ENCODE peak calls at places on chromosomes 12 and 14, in nine cellular contexts. R is AG10803, S is stomach, X is Peyer's patch, M is adrenal gland, A is Karpas-422, W is cardiac muscle cell, U is GM23248, V is ovary. H is an unnamed sample.

GRCh38 chr12:65494537-65494936 is 216.1 kb downstream of the MSRB3 start:
- DNase-seq in A (no peak), S (no peak), U (no peak), V (no peak), M (no peak), W (peak; percentile 12), X (no peak), R (no peak), H (peak; percentile 32)

GRCh38 chr14:72952171-72952570 is 25.9 kb downstream of the DCAF4 start:
- DNase-seq in M (no peak), U (no peak), R (no peak), A (no peak), S (no peak), W (no peak), V (no peak), X (no peak), H (no peak)

GRCh38 chr12:10364839-10365681 is 24.8 kb downstream of the KLRK1 start:
- DNase-seq in R (peak; percentile 72), M (peak; percentile 77), A (peak; percentile 84), U (peak; percentile 88), V (peak; percentile 59), X (peak; percentile 71), S (peak; percentile 69), W (peak; percentile 89), H (peak; percentile 81)

GRCh38 chr12:109951136-109951535 is 45.0 kb downstream of the GIT2 start:
- DNase-seq in X (no peak), V (no peak), M (no peak), W (peak; percentile 85), R (peak; percentile 88), U (peak; percentile 91), A (no peak), S (no peak), H (no peak)

GRCh38 chr12:93678779-93679178 is 1.6 kb downstream of the CRADD start:
- DNase-seq in R (no peak), V (no peak), W (no peak), U (no peak), S (no peak), X (no peak), M (no peak), A (no peak), H (no peak)

GRCh38 chr12:51388826-51389225 is 2.4 kb downstream of the GALNT6 start:
- DNase-seq in X (no peak), U (no peak), A (no peak), V (no peak), S (no peak), M (no peak), R (no peak), W (no peak), H (no peak)

GRCh38 chr14:75303415-75303814 is 24.8 kb downstream of the FOS start:
- DNase-seq in R (peak; percentile 67), W (peak; percentile 85), U (peak; percentile 83), V (peak; percentile 79), A (peak; percentile 92), X (peak; percentile 70), S (peak; percentile 80), M (no peak), H (peak; percentile 42)

GRCh38 chr12:124904306-124905098 is 9.9 kb downstream of the UBC start:
- DNase-seq in R (peak; percentile 98), U (peak; percentile 99), W (peak; percentile 92), S (peak; percentile 80), A (no peak), M (peak; percentile 90), V (peak; percentile 91), X (peak; percentile 86), H (peak; percentile 89)

GRCh38 chr14:48247972-48248371 is 572.6 kb upstream of the MDGA2 start:
- DNase-seq in S (no peak), U (no peak), W (no peak), X (no peak), R (no peak), A (no peak), V (no peak), M (no peak), H (no peak)

GRCh38 chr14:48243900-48244299 is 568.5 kb upstream of the MDGA2 start:
- DNase-seq in U (no peak), R (no peak), M (no peak), S (no peak), X (no peak), W (no peak), V (no peak), A (no peak), H (no peak)
- H3K4me3 ChIP-seq in U (no peak overlapping the region), R (no peak overlapping the region), M (no peak overlapping the region), S (no peak overlapping the region), X (no peak overlapping the region), W (no peak overlapping the region), V (no peak overlapping the region), A (no peak overlapping the region), H (no peak overlapping the region)

GRCh38 chr12:132686831-132687210 is 321 bp downstream of the POLE start:
- DNase-seq in W (no peak), X (no peak), S (no peak), A (peak; percentile 71), M (peak; percentile 24), U (peak; percentile 70), R (no peak), V (no peak), H (no peak)
- H3K4me3 ChIP-seq in W (peak overlapping the region; percentile 77), X (peak overlapping the region; percentile 94), S (peak overlapping the region; percentile 92), A (peak overlapping the region; percentile 86), M (peak overlapping the region; percentile 60), U (peak overlapping the region; percentile 84), R (peak overlapping the region; percentile 59), V (peak overlapping the region; percentile 81), H (peak overlapping the region; percentile 99)

DNA sequence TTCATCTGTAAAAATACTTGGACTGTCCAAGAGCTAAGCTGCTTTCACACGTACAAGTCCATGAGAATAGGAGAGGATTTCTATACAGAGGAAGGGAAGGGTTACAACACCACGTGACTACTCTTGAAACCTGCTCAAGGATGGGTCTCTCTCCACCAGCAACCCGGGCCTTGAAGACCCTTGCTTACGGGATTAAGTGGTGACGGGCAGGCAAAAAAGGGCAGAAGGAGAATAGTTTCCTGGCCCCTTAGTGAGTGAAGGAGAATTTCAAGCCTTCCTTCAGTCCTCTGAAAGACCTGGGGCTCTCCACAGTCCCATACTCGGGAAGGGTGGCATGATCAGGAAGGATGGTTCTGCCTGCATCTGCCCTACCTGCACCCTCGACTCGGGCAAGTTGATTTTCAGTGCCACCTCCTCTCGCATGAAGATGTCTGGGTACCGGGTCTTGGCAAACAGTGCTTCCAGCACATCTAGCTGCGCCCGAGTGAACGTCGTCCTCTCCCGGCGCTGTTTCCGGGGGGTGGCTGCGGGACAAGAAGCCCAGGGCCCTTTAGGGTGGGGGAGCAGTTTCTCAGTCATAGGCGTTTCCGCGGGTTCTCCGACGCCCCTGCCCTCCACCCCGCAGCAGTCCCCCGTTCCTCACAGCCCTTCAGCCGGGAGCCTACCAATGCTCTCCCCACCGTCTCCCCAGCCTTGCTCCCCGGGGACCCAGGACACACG is 6.3 kb downstream of the OTX2 start:
- DNase-seq in X (no peak), U (no peak), M (no peak), R (no peak), A (no peak), S (no peak), V (no peak), W (no peak), H (no peak)
- H3K4me3 ChIP-seq in X (no peak overlapping the region), U (no peak overlapping the region), M (no peak overlapping the region), R (no peak overlapping the region), A (no peak overlapping the region), S (no peak overlapping the region), V (no peak overlapping the region), W (no peak overlapping the region), H (no peak overlapping the region)

DNA sequence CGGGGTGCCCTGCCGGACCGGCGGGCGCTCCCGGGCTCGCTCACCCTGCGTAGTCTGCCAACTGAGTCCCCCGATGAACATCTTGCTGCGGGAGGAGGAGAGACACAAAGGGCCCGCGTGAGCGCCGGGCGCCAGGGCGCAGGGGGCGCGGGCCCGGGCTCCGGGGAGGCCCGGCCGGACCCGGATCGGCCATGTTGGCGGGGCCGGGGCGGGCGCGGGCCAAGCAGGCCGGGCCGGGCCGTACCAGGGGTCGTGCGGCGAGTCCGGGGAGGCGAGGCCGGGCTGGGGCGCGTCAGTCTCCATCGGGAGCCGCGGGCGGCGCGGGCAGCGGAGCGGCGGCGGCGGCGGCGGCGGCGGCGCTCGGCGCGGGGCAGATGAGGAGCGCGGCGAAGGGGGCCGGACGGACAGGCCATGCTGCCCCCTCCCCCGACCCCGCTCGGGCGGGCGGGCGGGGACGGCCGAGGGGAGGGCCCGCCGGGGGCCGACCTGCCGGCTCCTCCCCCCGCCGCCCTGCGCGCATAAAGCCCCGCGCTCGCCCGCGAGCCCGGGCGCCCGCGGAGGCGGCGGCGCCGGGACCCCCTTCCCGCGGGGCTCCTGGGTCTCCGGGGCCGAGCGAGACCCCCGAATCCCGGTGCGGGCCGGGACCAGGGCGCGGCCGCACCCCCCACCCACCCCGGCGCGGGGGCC is at the start of gene MSI1:
- DNase-seq in S (no peak), W (no peak), X (no peak), R (no peak), A (no peak), V (no peak), M (peak; percentile 48), U (peak; percentile 42), H (no peak)
- H3K4me3 ChIP-seq in S (peak within 1 kb of the TSS; percentile 63), W (peak within 1 kb of the TSS; percentile 100), X (peak within 1 kb of the TSS; percentile 60), R (no peak within 1 kb of the TSS), A (no peak within 1 kb of the TSS), V (peak within 1 kb of the TSS; percentile 41), M (no peak within 1 kb of the TSS), U (peak within 1 kb of the TSS; percentile 29), H (no peak within 1 kb of the TSS)

H was measured in SJSA1.